ENCODE peak calls at places on chromosomes 5 and 9, in four cellular contexts. Y is activated T-helper 9 cell treated with anti-CD3 and anti-CD28 coated beads, Interleukin-2, amount 50 U/mL, for 16 hours; U is foreskin fibroblast; K is psoas muscle. R is an unnamed sample.

GRCh38 chr9:33222031-33222430 is 17.9 kb upstream of the SPINK4 start:
- DNase-seq in Y (no peak), U (no peak), K (no peak), R (no peak)

GRCh38 chr5:88269222-88269771 is 652 bp upstream of the TMEM161B start:
- DNase-seq in Y (no peak), U (no peak), K (no peak), R (no peak)

GRCh38 chr9:133534346-133535284 is at the start of gene ADAMTSL2:
- DNase-seq in Y (no peak), U (peak), K (peak), R (peak)

GRCh38 chr5:176780951-176781350 is 29.4 kb upstream of the UNC5A start:
- DNase-seq in Y (no peak), U (no peak), K (no peak), R (peak)

GRCh38 chr9:686381-686813 is 155.1 kb upstream of the DMRT1 start:
- DNase-seq in Y (no peak), U (peak), K (no peak), R (no peak)

GRCh38 chr5:141430332-141431113 is at the start of gene PCDHGA12:
- DNase-seq in Y (no peak), U (peak), K (peak), R (peak)

GRCh38 chr9:24552526-24552925 is 6.8 kb upstream of the IZUMO3 start:
- DNase-seq in Y (no peak), U (no peak), K (no peak), R (no peak)

GRCh38 chr5:123874600-123875201 is 362.7 kb downstream of the CSNK1G3 start:
- DNase-seq in Y (no peak), U (no peak), K (no peak), R (peak)

GRCh38 chr5:39211773-39212172 is 7.6 kb downstream of the FYB1 start:
- DNase-seq in Y (no peak), U (no peak), K (no peak), R (no peak)

GRCh38 chr5:178531786-178532185 is 58.4 kb downstream of the COL23A1 start:
- DNase-seq in Y (no peak), U (no peak), K (peak), R (no peak)

GRCh38 chr5:177447611-177448243 is 1.1 kb downstream of the PRR7 start:
- DNase-seq in Y (no peak), U (peak), K (peak), R (peak)

GRCh38 chr5:134555889-134556311 is 30.4 kb downstream of the JADE2 start:
- DNase-seq in Y (peak), U (peak), K (peak), R (peak)

GRCh38 chr5:17878541-17878940 is 244.3 kb downstream of the TAF11L14 start:
- DNase-seq in Y (no peak), U (no peak), K (no peak), R (no peak)